ENCODE peak calls at places on chromosomes 3 and 15, in six cellular contexts. I, F, A, R, E and P are unnamed samples.
A peak's percentile ranks its signal among the peaks of the same experiment; 100 is the strongest.

GRCh38 chr15:85003593-85004312 is 22.1 kb downstream of the PDE8A start:
- DNase-seq in I (no peak), F (no peak), A (no peak), R (no peak), E (no peak), P (no peak)

GRCh38 chr3:132228923-132229322 is 88.3 kb upstream of the ACP3 start:
- DNase-seq in I (no peak), F (no peak), A (no peak), R (no peak), E (peak; percentile 4), P (peak; percentile 21)

GRCh38 chr3:120637836-120638559 is 41.9 kb downstream of the NDUFB4 start:
- DNase-seq in I (no peak), F (no peak), A (no peak), R (no peak), E (no peak), P (peak; percentile 26)

GRCh38 chr15:73325191-73325980 is 43.4 kb downstream of the HCN4 start:
- DNase-seq in I (peak; percentile 22), F (no peak), A (no peak), R (no peak), E (no peak), P (no peak)

GRCh38 chr3:100113728-100114412 is 431 bp downstream of the FILIP1L start:
- DNase-seq in I (no peak), F (no peak), A (no peak), R (no peak), E (no peak), P (peak; percentile 52)

GRCh38 chr3:174397848-174398247 is 461.3 kb upstream of the NAALADL2 start:
- DNase-seq in I (peak; percentile 29), F (no peak), A (no peak), R (no peak), E (peak; percentile 22), P (peak; percentile 46)

GRCh38 chr15:100958326-100959065 is 39.3 kb downstream of the LRRK1 start:
- DNase-seq in I (no peak), F (no peak), A (no peak), R (no peak), E (no peak), P (peak; percentile 72)

GRCh38 chr15:62066663-62067447 is at the start of gene C2CD4A:
- DNase-seq in I (peak; percentile 56), F (peak; percentile 91), A (peak; percentile 91), R (no peak), E (peak; percentile 70), P (peak; percentile 56)

GRCh38 chr15:48427960-48428547 is 96.8 kb downstream of the DUT start:
- DNase-seq in I (no peak), F (no peak), A (no peak), R (no peak), E (no peak), P (peak; percentile 90)

GRCh38 chr3:134481166-134481565 is 4.6 kb downstream of the ANAPC13 start:
- DNase-seq in I (no peak), F (no peak), A (no peak), R (no peak), E (no peak), P (no peak)

GRCh38 chr3:7340795-7341194 is 479.9 kb downstream of the GRM7 start:
- DNase-seq in I (no peak), F (no peak), A (no peak), R (no peak), E (peak; percentile 1), P (no peak)

GRCh38 chr15:63679588-63679987 is 82.4 kb downstream of the FBXL22 start:
- DNase-seq in I (no peak), F (no peak), A (no peak), R (no peak), E (no peak), P (no peak)

GRCh38 chr15:76840830-76841460 is 64.2 kb downstream of the SCAPER start:
- DNase-seq in I (peak; percentile 34), F (peak; percentile 37), A (peak; percentile 22), R (peak; percentile 42), E (peak; percentile 8), P (peak; percentile 75)

GRCh38 chr15:57345584-57345983 is 30.7 kb upstream of the CGNL1 start:
- DNase-seq in I (no peak), F (peak; percentile 54), A (peak; percentile 55), R (peak; percentile 24), E (no peak), P (no peak)

GRCh38 chr3:197501496-197501878 is 54.3 kb downstream of the BDH1 start:
- DNase-seq in I (no peak), F (no peak), A (no peak), R (no peak), E (no peak), P (peak; percentile 43)

GRCh38 chr15:78438595-78439285 is 724 bp downstream of the IREB2 start:
- DNase-seq in I (peak; percentile 49), F (peak; percentile 59), A (peak; percentile 82), R (peak; percentile 46), E (no peak), P (peak; percentile 67)

GRCh38 chr3:69181592-69182211 is 59.3 kb upstream of the LMOD3 start:
- DNase-seq in I (no peak), F (peak; percentile 48), A (peak; percentile 39), R (no peak), E (no peak), P (peak; percentile 59)

GRCh38 chr3:188180114-188180513 is 26.2 kb downstream of the LPP start:
- DNase-seq in I (no peak), F (no peak), A (no peak), R (no peak), E (no peak), P (no peak)

GRCh38 chr3:24680214-24680967 is 185.7 kb upstream of the THRB start:
- DNase-seq in I (peak; percentile 42), F (peak; percentile 87), A (peak; percentile 80), R (peak; percentile 59), E (peak; percentile 42), P (peak; percentile 41)

GRCh38 chr3:169227911-169228310 is 435.6 kb downstream of the MECOM start:
- DNase-seq in I (peak; percentile 91), F (no peak), A (peak; percentile 75), R (no peak), E (no peak), P (peak; percentile 85)

GRCh38 chr3:157097198-157097597 is 62.7 kb downstream of the CCNL1 start:
- DNase-seq in I (no peak), F (no peak), A (no peak), R (no peak), E (no peak), P (no peak)

GRCh38 chr3:150409125-150409526 is 1.0 kb downstream of the TSC22D2 start:
- DNase-seq in I (no peak), F (no peak), A (no peak), R (no peak), E (no peak), P (no peak)

GRCh38 chr3:112002458-112002971 is 3.8 kb downstream of the TAGLN3 start:
- DNase-seq in I (no peak), F (no peak), A (no peak), R (no peak), E (no peak), P (peak; percentile 64)

GRCh38 chr3:183178833-183179549 is 16.5 kb upstream of the LAMP3 start:
- DNase-seq in I (no peak), F (peak; percentile 60), A (peak; percentile 80), R (peak; percentile 81), E (no peak), P (peak; percentile 75)

GRCh38 chr15:57861039-57861638 is 154.6 kb downstream of the POLR2M start:
- DNase-seq in I (peak; percentile 75), F (peak; percentile 73), A (peak; percentile 51), R (peak; percentile 24), E (peak; percentile 60), P (peak; percentile 67)

GRCh38 chr15:93217343-93217742 is 128.3 kb upstream of the RGMA start:
- DNase-seq in I (no peak), F (no peak), A (no peak), R (no peak), E (no peak), P (no peak)

GRCh38 chr15:69044899-69045298 is 30.4 kb downstream of the NOX5 start:
- DNase-seq in I (no peak), F (no peak), A (no peak), R (no peak), E (no peak), P (peak; percentile 95)

GRCh38 chr3:57654214-57654613 is 38.7 kb downstream of the DENND6A start:
- DNase-seq in I (no peak), F (no peak), A (no peak), R (no peak), E (no peak), P (no peak)
- TF ChIP-seq EZH2phosphoT487 in I (no peak), F (no peak), A (no peak), R (no peak), E (no peak), P (no peak)

GRCh38 chr15:41567870-41568269 is 8.9 kb downstream of the TYRO3 start:
- DNase-seq in I (no peak), F (peak; percentile 74), A (peak; percentile 47), R (no peak), E (no peak), P (no peak)
- H3K4me2 ChIP-seq in I (no peak overlapping the region), F (peak overlapping the region; percentile 73), A (peak overlapping the region; percentile 81), R (no peak overlapping the region), E (no peak overlapping the region), P (no peak overlapping the region)

DNA sequence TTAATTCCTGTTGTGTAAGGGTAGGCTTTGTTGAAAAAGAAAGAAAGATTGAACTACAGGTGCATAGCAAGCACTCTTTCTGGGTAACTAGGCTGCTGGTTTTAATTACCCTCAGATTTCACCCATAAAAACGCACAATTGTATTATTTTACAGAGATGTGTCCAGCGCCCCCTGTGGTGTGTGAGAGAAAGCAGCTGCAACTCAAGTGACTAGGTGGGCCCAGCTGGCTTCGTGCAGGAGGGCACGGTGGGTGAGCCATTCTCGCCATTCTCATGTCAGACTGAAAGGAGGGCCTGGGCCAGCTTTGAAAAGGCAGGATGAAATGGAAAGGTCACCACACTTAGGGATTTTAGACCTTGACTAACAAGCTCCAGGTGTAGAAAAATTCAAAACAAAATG is 122.6 kb downstream of the LRIG1 start:
- DNase-seq in I (no peak), F (no peak), A (peak; percentile 76), R (peak; percentile 60), E (peak; percentile 6), P (peak; percentile 41)
- TF ChIP-seq EZH2phosphoT487 in I (no peak), F (no peak), A (no peak), R (no peak), E (no peak), P (no peak)

GRCh38 chr3:65811050-65811766 is 227.5 kb downstream of the MAGI1 start:
- DNase-seq in I (no peak), F (peak; percentile 15), A (no peak), R (no peak), E (no peak), P (peak; percentile 75)

GRCh38 chr3:65811917-65812316 is 226.8 kb downstream of the MAGI1 start:
- DNase-seq in I (no peak), F (no peak), A (peak; percentile 66), R (no peak), E (no peak), P (no peak)

GRCh38 chr3:65808407-65808806 is 230.3 kb downstream of the MAGI1 start:
- DNase-seq in I (no peak), F (no peak), A (no peak), R (no peak), E (no peak), P (no peak)

GRCh38 chr3:65809641-65810150 is 229.0 kb downstream of the MAGI1 start:
- DNase-seq in I (no peak), F (no peak), A (no peak), R (no peak), E (no peak), P (no peak)

GRCh38 chr3:65810277-65810676 is 228.4 kb downstream of the MAGI1 start:
- DNase-seq in I (no peak), F (no peak), A (no peak), R (no peak), E (no peak), P (peak; percentile 24)
- H3K4me2 ChIP-seq in I (no peak overlapping the region), F (no peak overlapping the region), A (no peak overlapping the region), R (no peak overlapping the region), E (no peak overlapping the region), P (no peak overlapping the region)

GRCh38 chr3:122936986-122937385 is 90.6 kb downstream of the SEMA5B start:
- DNase-seq in I (no peak), F (no peak), A (no peak), R (no peak), E (no peak), P (no peak)
- TF ChIP-seq EZH2phosphoT487 in I (no peak), F (no peak), A (no peak), R (no peak), E (no peak), P (no peak)